ENCODE peak calls at places on chromosomes 4 and X, in seven cellular contexts. D is testis; U is A549; S is SK-N-MC; F is effector memory CD4-positive, alpha-beta T cell; Z is CD4-positive, alpha-beta memory T cell; J is SJSA1. R is an unnamed sample.

GRCh38 chrX:107205770-107206696 is at the start of the genes DNAAF6 and NUP62CL:
- DNase-seq in D (peak), U (peak), S (no peak), F (peak), Z (peak), J (no peak), R (peak)

GRCh38 chr4:165330071-165330470 is 2.6 kb downstream of the MSMO1 start:
- DNase-seq in D (no peak), U (no peak), S (no peak), F (no peak), Z (no peak), J (no peak), R (no peak)

GRCh38 chr4:100754741-100755140 is 236.9 kb upstream of the EMCN start:
- DNase-seq in D (no peak), U (no peak), S (no peak), F (no peak), Z (no peak), J (no peak), R (no peak)

GRCh38 chr4:89929425-89930272 is 35.0 kb downstream of the MMRN1 start:
- DNase-seq in D (no peak), U (no peak), S (no peak), F (peak), Z (peak), J (no peak), R (no peak)

GRCh38 chr4:2091990-2092652 is 33.0 kb downstream of the NAT8L start:
- DNase-seq in D (no peak), U (no peak), S (no peak), F (no peak), Z (no peak), J (no peak), R (no peak)

GRCh38 chr4:178316211-178316610 is 874.0 kb upstream of the AGA start:
- DNase-seq in D (no peak), U (no peak), S (no peak), F (no peak), Z (no peak), J (no peak), R (no peak)

GRCh38 chr4:87034527-87034926 is 99.7 kb downstream of the AFF1 start:
- DNase-seq in D (no peak), U (no peak), S (no peak), F (no peak), Z (no peak), J (no peak), R (no peak)

GRCh38 chrX:30593435-30594200 is 16.1 kb upstream of the TASL start:
- DNase-seq in D (no peak), U (no peak), S (no peak), F (no peak), Z (peak), J (no peak), R (no peak)

DNA sequence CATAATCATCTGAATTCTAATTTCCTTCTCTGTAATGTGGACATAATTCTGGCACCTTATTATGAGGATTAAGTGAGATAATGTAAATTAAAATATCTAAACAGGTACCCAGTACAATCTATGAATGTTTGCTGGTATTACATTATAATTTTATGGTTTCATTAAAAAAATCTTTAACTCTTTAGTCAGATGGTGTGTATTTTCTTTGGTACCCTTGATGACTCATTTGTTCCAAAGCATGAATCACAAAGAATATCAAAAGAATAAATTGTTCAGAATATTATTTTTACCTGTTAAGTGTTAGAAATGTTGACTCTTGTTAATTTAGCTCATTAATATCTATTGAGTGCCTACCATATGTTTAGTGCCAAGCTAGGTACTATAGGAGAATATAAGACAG is 74.3 kb downstream of the SNX25 start:
- DNase-seq in D (no peak), U (no peak), S (no peak), F (no peak), Z (no peak), J (no peak), R (no peak)
- H3K27ac ChIP-seq in D (no peak), U (no peak), S (no peak), F (no peak), Z (no peak), J (no peak), R (no peak)

DNA sequence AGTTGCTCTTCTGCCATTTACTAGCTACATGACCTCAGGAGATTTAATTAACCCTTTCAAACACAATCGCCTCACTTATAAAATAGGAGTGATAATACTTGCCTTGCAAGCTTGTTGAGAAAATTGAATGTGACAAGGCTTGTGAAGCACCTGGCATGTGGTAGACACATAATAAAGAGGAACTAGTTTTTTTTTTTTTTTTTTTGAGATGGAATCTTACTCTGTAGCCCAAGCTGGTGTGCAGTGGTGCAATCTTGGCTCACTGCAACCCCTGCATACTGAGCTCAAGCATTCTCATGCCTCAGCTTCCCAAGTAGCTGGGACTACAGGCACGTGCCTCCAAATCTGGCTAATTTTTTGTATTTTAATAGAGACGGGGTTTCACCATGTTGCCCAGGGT is 73.7 kb upstream of the STIM2 start:
- DNase-seq in D (no peak), U (no peak), S (no peak), F (no peak), Z (no peak), J (no peak), R (no peak)
- H3K27ac ChIP-seq in D (no peak), U (no peak), S (no peak), F (no peak), Z (no peak), J (no peak), R (no peak)

DNA sequence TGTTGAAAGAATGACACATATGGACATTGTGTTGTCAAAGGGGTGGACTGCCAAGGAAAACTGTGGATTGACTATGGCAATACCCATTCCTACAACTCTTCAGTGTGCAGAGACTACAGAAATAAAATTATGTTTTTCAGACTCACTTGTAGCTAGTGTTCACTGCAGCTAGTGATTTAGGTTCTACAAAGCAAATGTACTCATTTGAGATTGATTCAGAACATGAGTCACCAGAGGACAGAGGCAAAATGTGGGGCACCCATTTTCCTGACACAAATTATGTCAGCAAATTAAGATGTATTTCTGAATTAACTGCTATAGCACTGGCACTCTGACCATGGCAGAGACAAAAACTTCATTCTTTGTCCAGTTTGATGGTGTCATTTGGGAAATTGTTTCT is 40.7 kb downstream of the SPCS3 start:
- DNase-seq in D (no peak), U (no peak), S (no peak), F (no peak), Z (no peak), J (no peak), R (no peak)
- H3K27ac ChIP-seq in D (no peak), U (no peak), S (no peak), F (no peak), Z (no peak), J (no peak), R (no peak)

DNA sequence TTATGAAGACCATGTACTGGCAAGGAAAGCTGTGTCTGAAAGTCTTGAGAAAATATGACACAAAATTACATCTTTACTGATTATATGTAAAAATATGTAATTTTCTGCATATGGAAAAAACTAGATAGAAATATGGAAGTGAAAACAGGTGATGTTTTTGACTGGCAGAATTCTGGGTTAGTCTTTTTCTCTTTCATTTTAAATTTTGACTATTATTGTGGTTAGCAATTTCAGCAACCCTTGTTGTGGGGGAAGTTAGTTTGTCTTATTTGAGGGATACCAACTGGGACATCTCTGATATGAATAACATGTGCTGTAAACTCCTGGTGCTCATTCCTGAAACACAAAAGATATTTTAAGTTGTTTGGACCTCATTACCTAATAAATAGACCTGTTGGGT is 49.9 kb upstream of the CPEB2 start:
- DNase-seq in D (no peak), U (no peak), S (no peak), F (no peak), Z (no peak), J (no peak), R (no peak)
- H3K27ac ChIP-seq in D (no peak), U (no peak), S (no peak), F (no peak), Z (no peak), J (no peak), R (no peak)

DNA sequence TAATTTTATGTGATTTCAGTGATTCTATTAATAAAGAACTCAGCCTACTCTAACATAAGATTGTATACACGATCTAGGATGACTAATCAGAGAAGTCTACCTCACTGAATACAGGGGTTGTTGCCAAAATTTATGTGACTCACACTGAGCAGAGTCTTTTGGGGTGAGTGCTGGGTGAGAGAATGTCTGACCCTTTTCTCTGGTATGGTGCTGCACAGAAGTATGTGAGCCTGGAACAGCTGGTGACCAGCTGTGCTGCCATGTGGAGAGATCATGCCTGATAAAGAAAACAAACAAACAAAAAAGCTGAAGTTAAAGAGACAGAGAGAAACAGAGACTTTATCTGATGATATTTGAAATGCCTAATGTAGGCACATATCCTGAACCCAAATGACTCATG is 618.1 kb upstream of the GRIA3 start:
- DNase-seq in D (no peak), U (no peak), S (no peak), F (no peak), Z (no peak), J (peak), R (no peak)
- H3K27ac ChIP-seq in D (no peak), U (no peak), S (no peak), F (no peak), Z (no peak), J (no peak), R (no peak)

DNA sequence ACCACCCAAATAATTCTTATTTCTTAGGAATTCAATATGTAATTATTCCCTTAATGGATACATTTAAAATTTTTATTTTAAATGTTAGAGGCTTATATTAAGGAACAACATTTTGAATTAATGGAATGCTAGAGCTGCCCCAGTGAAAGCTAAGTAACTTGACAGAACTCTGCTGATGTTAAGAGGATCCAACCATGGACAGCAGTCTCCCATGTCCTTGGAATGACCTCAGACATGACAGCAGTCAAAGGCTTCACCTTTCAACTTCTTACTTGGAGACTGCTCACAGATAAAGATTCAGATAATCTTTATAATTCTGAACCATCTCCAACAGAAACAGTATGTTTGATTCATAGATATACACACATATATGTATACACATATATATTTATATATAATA is 17.2 kb downstream of the PDLIM3 start:
- DNase-seq in D (no peak), U (no peak), S (no peak), F (no peak), Z (no peak), J (no peak), R (no peak)
- H3K27ac ChIP-seq in D (no peak), U (no peak), S (no peak), F (no peak), Z (no peak), J (no peak), R (peak)

GRCh38 chr4:85092536-85092935 is 126.0 kb upstream of the WDFY3 start:
- DNase-seq in D (no peak), U (no peak), S (no peak), F (no peak), Z (no peak), J (no peak), R (no peak)
- H3K27ac ChIP-seq in D (no peak), U (no peak), S (no peak), F (no peak), Z (no peak), J (no peak), R (no peak)

GRCh38 chr4:7014815-7015214 is 28.4 kb upstream of the TADA2B start:
- DNase-seq in D (no peak), U (no peak), S (no peak), F (no peak), Z (no peak), J (no peak), R (no peak)
- H3K27ac ChIP-seq in D (no peak), U (no peak), S (no peak), F (no peak), Z (no peak), J (no peak), R (no peak)

R was measured in right cardiac atrium.